ENCODE peak calls at places on chromosome 4, in seven cellular contexts. W is RPMI7951; M is breast epithelium; O is Kasumi-1; Q is type B pancreatic cell; L is NCI-H146; Z is CD8-positive, alpha-beta T cell. X is an unnamed sample.

GRCh38 chr4:88967883-88968316 is 89.1 kb downstream of the FAM13A start:
- DNase-seq in W (no peak), M (no peak), O (no peak), Q (no peak), L (peak), Z (no peak), X (no peak)

GRCh38 chr4:116055857-116056827 is 942.7 kb upstream of the NDST4 start:
- DNase-seq in W (peak), M (no peak), O (peak), Q (no peak), L (peak), Z (no peak), X (no peak)

GRCh38 chr4:46425775-46426400 is 36.0 kb upstream of the GABRA2 start:
- DNase-seq in W (no peak), M (no peak), O (no peak), Q (no peak), L (peak), Z (no peak), X (no peak)

GRCh38 chr4:82721819-82722423 is 76.7 kb downstream of the SCD5 start:
- DNase-seq in W (peak), M (no peak), O (peak), Q (no peak), L (peak), Z (no peak), X (no peak)

GRCh38 chr4:17286737-17287460 is 225.0 kb downstream of the QDPR start:
- DNase-seq in W (peak), M (no peak), O (no peak), Q (no peak), L (no peak), Z (no peak), X (no peak)

GRCh38 chr4:48388504-48389154 is 47.3 kb downstream of the SLAIN2 start:
- DNase-seq in W (peak), M (no peak), O (no peak), Q (no peak), L (no peak), Z (no peak), X (no peak)

GRCh38 chr4:38989487-38989886 is 42.7 kb downstream of the TMEM156 start:
- DNase-seq in W (no peak), M (no peak), O (no peak), Q (no peak), L (no peak), Z (no peak), X (no peak)

GRCh38 chr4:39227906-39228305 is 45.6 kb downstream of the WDR19 start:
- DNase-seq in W (no peak), M (no peak), O (no peak), Q (no peak), L (no peak), Z (no peak), X (no peak)

GRCh38 chr4:826508-827208 is 729 bp upstream of the CPLX1 start:
- DNase-seq in W (no peak), M (peak), O (no peak), Q (no peak), L (peak), Z (no peak), X (no peak)

GRCh38 chr4:7233006-7233580 is 40.8 kb downstream of the SORCS2 start:
- DNase-seq in W (no peak), M (no peak), O (no peak), Q (no peak), L (no peak), Z (no peak), X (no peak)

GRCh38 chr4:156085073-156085472 is 131.4 kb upstream of the CTSO start:
- DNase-seq in W (no peak), M (no peak), O (no peak), Q (no peak), L (peak), Z (no peak), X (no peak)

X was measured in GM12864.